ENCODE peak calls at places on chromosomes 13 and 19, in ten cellular contexts. J is cardiac muscle cell, X is left ventricle myocardium inferior, M is AG04450, Q is lower leg skin, S is kidney epithelial cell, D is transverse colon, U is body of pancreas, K is RWPE1, H is thyroid gland. F is an unnamed sample.

GRCh38 chr19:35293733-35294309 is 1.9 kb downstream of the MAG start:
- DNase-seq in D (no peak), M (no peak), Q (no peak), J (no peak), U (no peak), K (no peak), X (no peak), H (no peak), S (no peak), F (no peak)

GRCh38 chr13:108915634-108916497 is 286.5 kb downstream of the MYO16 start:
- DNase-seq in S (peak; percentile 82), X (peak; percentile 58), U (peak; percentile 95), M (peak; percentile 65), H (peak; percentile 41), D (peak; percentile 81), J (peak; percentile 92), K (peak; percentile 82), Q (peak; percentile 95), F (peak; percentile 95)

GRCh38 chr13:30241537-30241936 is 65.8 kb downstream of the KATNAL1 start:
- DNase-seq in M (no peak), J (peak; percentile 48), Q (no peak), K (no peak), H (no peak), S (no peak), U (no peak), D (no peak), X (peak; percentile 35), F (no peak)

GRCh38 chr13:95099541-95099940 is 201.7 kb downstream of the ABCC4 start:
- DNase-seq in J (peak; percentile 50), U (no peak), D (no peak), H (no peak), S (peak; percentile 16), K (no peak), X (no peak), M (no peak), Q (no peak), F (peak; percentile 87)

GRCh38 chr13:113106666-113107065 is 1.1 kb downstream of the F7 start:
- DNase-seq in S (no peak), H (no peak), K (no peak), J (no peak), U (no peak), Q (no peak), D (no peak), X (no peak), M (no peak), F (no peak)

GRCh38 chr19:3458595-3459284 is 21.6 kb downstream of the SMIM24 start:
- DNase-seq in Q (no peak), H (peak; percentile 22), X (no peak), D (no peak), J (peak; percentile 74), S (no peak), M (no peak), K (no peak), U (no peak), F (no peak)

GRCh38 chr19:8697671-8698432 is 743 bp downstream of the ACTL9 start:
- DNase-seq in J (no peak), X (no peak), D (no peak), S (no peak), K (no peak), H (no peak), U (no peak), M (no peak), Q (no peak), F (no peak)

GRCh38 chr13:37602743-37603381 is 4.3 kb upstream of the POSTN start:
- DNase-seq in J (peak; percentile 51), M (no peak), K (peak; percentile 5), Q (no peak), X (no peak), D (no peak), U (no peak), S (no peak), H (no peak), F (peak; percentile 42)

GRCh38 chr19:45444318-45445041 is 20.8 kb upstream of the ERCC1 start:
- DNase-seq in X (peak; percentile 97), D (peak; percentile 96), U (peak; percentile 98), M (no peak), J (peak; percentile 94), H (peak; percentile 98), K (peak; percentile 60), S (no peak), Q (peak; percentile 99), F (peak; percentile 80)

GRCh38 chr13:66803013-66803739 is 427.0 kb downstream of the PCDH9 start:
- DNase-seq in S (no peak), X (no peak), K (no peak), Q (no peak), D (no peak), J (no peak), H (no peak), M (no peak), U (no peak), F (no peak)

GRCh38 chr13:73429691-73430090 is 370.9 kb downstream of the KLF5 start:
- DNase-seq in K (peak; percentile 71), X (no peak), M (no peak), Q (no peak), J (peak; percentile 42), S (peak; percentile 49), U (no peak), H (no peak), D (no peak), F (peak; percentile 87)

GRCh38 chr19:51098366-51099069 is 9.7 kb downstream of the CTU1 start:
- DNase-seq in S (no peak), M (no peak), U (no peak), D (peak; percentile 20), H (peak; percentile 54), K (no peak), Q (no peak), J (peak; percentile 69), X (peak; percentile 65), F (no peak)

GRCh38 chr19:46283771-46284170 is 13.1 kb upstream of the HIF3A start:
- DNase-seq in S (no peak), D (no peak), H (no peak), X (no peak), Q (no peak), K (no peak), U (no peak), J (peak; percentile 64), M (no peak), F (no peak)

GRCh38 chr13:20873348-20873747 is 29.2 kb downstream of the XPO4 start:
- DNase-seq in D (no peak), S (no peak), U (no peak), X (no peak), M (no peak), H (no peak), K (peak; percentile 62), Q (no peak), J (peak; percentile 21), F (peak; percentile 49)

GRCh38 chr19:16085115-16085514 is 8.8 kb downstream of the TPM4 start:
- DNase-seq in X (no peak), J (peak; percentile 40), S (no peak), K (no peak), H (no peak), U (no peak), D (no peak), Q (no peak), M (no peak), F (peak; percentile 45)

GRCh38 chr19:16023558-16023915 is 52.8 kb upstream of the TPM4 start:
- DNase-seq in K (no peak), M (no peak), H (no peak), D (no peak), S (no peak), J (no peak), X (no peak), U (no peak), Q (peak; percentile 76), F (no peak)

DNA sequence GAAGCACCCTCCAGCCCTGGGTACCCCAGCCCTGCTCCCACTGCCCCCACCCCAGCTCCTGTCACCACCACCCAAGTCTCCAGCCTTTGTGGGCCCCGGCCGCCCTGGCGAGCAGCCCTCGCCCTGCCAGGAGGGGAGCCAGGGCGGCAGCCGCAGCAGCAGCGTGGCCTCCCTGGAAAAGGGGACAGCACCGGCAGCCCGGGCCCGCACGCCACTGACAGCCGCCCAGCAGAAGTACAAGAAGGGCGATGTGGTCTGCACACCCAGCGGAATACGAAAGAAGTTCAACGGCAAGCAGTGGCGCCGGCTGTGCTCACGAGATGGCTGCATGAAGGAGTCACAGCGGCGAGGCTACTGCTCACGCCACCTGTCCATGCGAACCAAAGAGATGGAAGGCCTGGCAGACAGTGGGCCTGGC is 3.9 kb downstream of the CIC start:
- DNase-seq in U (no peak), J (no peak), D (no peak), Q (no peak), K (no peak), X (no peak), H (no peak), S (no peak), M (no peak), F (no peak)
- TF ChIP-seq CTCF in U (no peak), J (no peak), D (no peak), Q (no peak), K (no peak), X (no peak), H (no peak), S (no peak), M (no peak), F (no peak)

DNA sequence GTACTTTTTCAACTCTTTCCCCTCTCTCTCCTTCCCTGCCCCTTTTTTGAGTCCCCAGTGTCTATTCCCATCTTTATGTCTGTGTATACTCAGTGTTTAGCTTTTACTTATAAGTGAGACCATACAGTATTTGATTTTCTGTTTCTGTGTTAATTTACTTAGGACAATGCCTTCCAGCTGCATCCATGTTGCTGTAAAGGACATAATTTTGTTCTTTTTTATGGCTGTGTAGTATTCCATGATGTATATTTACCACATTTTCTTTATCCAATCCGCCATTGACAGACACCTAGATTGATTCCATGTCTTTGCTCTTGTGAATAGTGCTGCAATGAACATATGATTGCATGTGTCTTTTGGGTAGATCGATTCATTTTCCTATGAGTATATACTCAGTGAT is 10.7 kb upstream of the ZC3H13 start:
- DNase-seq in Q (no peak), H (no peak), S (no peak), J (no peak), D (no peak), X (no peak), K (no peak), U (no peak), M (no peak), F (no peak)
- TF ChIP-seq CTCF in Q (no peak), H (no peak), S (no peak), J (no peak), D (no peak), X (no peak), K (no peak), U (no peak), M (no peak), F (no peak)

DNA sequence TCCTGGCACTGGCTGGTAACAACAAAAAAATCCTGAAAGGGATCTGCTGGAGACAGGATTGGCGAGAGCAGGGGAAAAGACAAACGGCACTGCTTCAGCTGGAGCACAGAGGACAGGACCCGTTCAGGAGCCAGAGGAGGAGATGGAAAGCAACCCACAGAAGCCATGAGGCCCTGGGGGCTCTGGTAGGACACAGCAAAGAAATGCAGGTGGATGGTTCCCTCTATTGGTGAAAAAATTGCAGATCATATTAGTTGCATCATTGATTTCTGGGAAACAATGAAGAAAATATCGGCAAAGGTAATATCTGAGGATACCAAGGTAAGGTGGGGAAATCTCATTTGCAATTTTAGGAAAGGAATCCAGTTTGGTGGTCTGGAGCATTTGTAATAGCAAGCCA is 25.7 kb upstream of the TPP2 start:
- DNase-seq in U (no peak), Q (no peak), J (no peak), S (no peak), X (no peak), M (no peak), H (no peak), D (no peak), K (no peak), F (peak; percentile 24)
- TF ChIP-seq CTCF in U (no peak), Q (no peak), J (no peak), S (no peak), X (no peak), M (peak; percentile 11), H (no peak), D (no peak), K (no peak), F (no peak)

GRCh38 chr19:57240311-57241090 is at the start of gene ZNF805:
- DNase-seq in H (peak; percentile 97), Q (peak; percentile 99), X (peak; percentile 97), J (peak; percentile 95), K (peak; percentile 92), D (peak; percentile 97), M (peak; percentile 72), S (peak; percentile 69), U (peak; percentile 97), F (peak; percentile 95)
- TF ChIP-seq CTCF in H (no peak), Q (no peak), X (peak; percentile 28), J (no peak), K (no peak), D (peak; percentile 18), M (no peak), S (no peak), U (no peak), F (no peak)